ENCODE peak calls at places on chromosomes 11 and 22, in nine cellular contexts. Z is pancreas, I is mucosa of descending colon, R is fibroblast of mammary gland, J is fibroblast of villous mesenchyme, E is cardiac muscle cell, X is kidney epithelial cell, N is PC-9, O is dorsolateral prefrontal cortex. C is an unnamed sample.

GRCh38 chr22:24759765-24760164 is 14.8 kb downstream of the PIWIL3 start:
- DNase-seq in Z (no peak), X (no peak), E (no peak), I (no peak), N (no peak), R (no peak), O (no peak), J (no peak), C (no peak)

GRCh38 chr11:19506803-19507466 is 205.7 kb upstream of the NAV2 start:
- DNase-seq in X (no peak), J (no peak), I (no peak), O (no peak), E (no peak), N (no peak), Z (no peak), R (no peak), C (no peak)

GRCh38 chr11:46121328-46121723 is at the start of gene PHF21A:
- DNase-seq in I (peak), N (peak), X (peak), Z (peak), R (peak), O (peak), E (peak), J (peak), C (peak)

GRCh38 chr11:117361432-117361831 is 33.8 kb downstream of the CEP164 start:
- DNase-seq in X (no peak), N (no peak), O (no peak), R (no peak), I (no peak), E (no peak), Z (no peak), J (no peak), C (no peak)

GRCh38 chr11:119615003-119615878 is 113.8 kb downstream of the NECTIN1 start:
- DNase-seq in I (peak), Z (no peak), X (peak), R (peak), O (peak), N (peak), E (no peak), J (peak), C (peak)

GRCh38 chr11:28090052-28090749 is 17.8 kb downstream of the KIF18A start:
- DNase-seq in Z (no peak), I (no peak), N (no peak), O (no peak), J (peak), R (peak), E (no peak), X (no peak), C (no peak)

GRCh38 chr11:116853461-116854073 is 16.1 kb upstream of the APOA1 start:
- DNase-seq in X (peak), N (peak), J (peak), I (peak), Z (no peak), O (no peak), R (peak), E (no peak), C (peak)

GRCh38 chr22:24156146-24156914 is 25.0 kb upstream of the SUSD2 start:
- DNase-seq in E (peak), R (peak), O (no peak), J (peak), Z (no peak), N (no peak), X (no peak), I (no peak), C (no peak)

GRCh38 chr11:122505304-122506006 is 150.1 kb upstream of the UBASH3B start:
- DNase-seq in R (peak), E (peak), I (peak), O (peak), J (peak), X (peak), N (peak), Z (peak), C (peak)

GRCh38 chr11:96191752-96192151 is 151.2 kb downstream of the MAML2 start:
- DNase-seq in N (no peak), I (no peak), E (no peak), R (no peak), O (no peak), X (no peak), J (no peak), Z (no peak), C (no peak)

GRCh38 chr11:44286911-44287310 is 23.0 kb downstream of the ALX4 start:
- DNase-seq in E (no peak), N (no peak), X (no peak), Z (no peak), R (no peak), I (no peak), O (no peak), J (no peak), C (no peak)

GRCh38 chr22:43313497-43314474 is 29.4 kb downstream of the SCUBE1 start:
- DNase-seq in Z (no peak), J (peak), X (no peak), I (no peak), E (peak), R (peak), O (no peak), N (no peak), C (no peak)

GRCh38 chr11:107563702-107564101 is 1.8 kb downstream of the ALKBH8 start:
- DNase-seq in O (no peak), Z (no peak), J (peak), I (peak), X (no peak), E (peak), N (peak), R (peak), C (peak)

GRCh38 chr22:17882727-17883126 is 108.5 kb upstream of the BID start:
- DNase-seq in E (no peak), Z (no peak), J (no peak), R (no peak), X (no peak), I (no peak), N (no peak), O (no peak), C (no peak)

GRCh38 chr11:72930011-72930410 is 115.8 kb downstream of the ATG16L2 start:
- DNase-seq in I (no peak), E (peak), O (no peak), N (no peak), X (no peak), J (peak), Z (no peak), R (no peak), C (no peak)

GRCh38 chr11:12121011-12121410 is 10.6 kb downstream of the MICAL2 start:
- DNase-seq in O (no peak), E (peak), X (no peak), J (no peak), N (no peak), R (no peak), I (no peak), Z (no peak), C (no peak)

GRCh38 chr22:44245438-44245837 is 64.7 kb downstream of the PARVG start:
- DNase-seq in R (no peak), J (no peak), Z (no peak), N (no peak), O (no peak), I (no peak), X (no peak), E (no peak), C (no peak)

GRCh38 chr11:130522284-130522961 is 74.0 kb downstream of the ADAMTS15 start:
- DNase-seq in R (peak), J (peak), O (peak), E (peak), N (peak), X (peak), I (peak), Z (peak), C (peak)

GRCh38 chr11:119369035-119369925 is 12.2 kb downstream of the USP2 start:
- DNase-seq in X (no peak), N (no peak), R (peak), O (no peak), I (peak), Z (no peak), E (no peak), J (peak), C (no peak)

GRCh38 chr11:44785856-44786606 is 59.3 kb downstream of the TSPAN18 start:
- DNase-seq in I (no peak), J (no peak), E (no peak), N (no peak), O (no peak), R (no peak), Z (no peak), X (no peak), C (no peak)

DNA sequence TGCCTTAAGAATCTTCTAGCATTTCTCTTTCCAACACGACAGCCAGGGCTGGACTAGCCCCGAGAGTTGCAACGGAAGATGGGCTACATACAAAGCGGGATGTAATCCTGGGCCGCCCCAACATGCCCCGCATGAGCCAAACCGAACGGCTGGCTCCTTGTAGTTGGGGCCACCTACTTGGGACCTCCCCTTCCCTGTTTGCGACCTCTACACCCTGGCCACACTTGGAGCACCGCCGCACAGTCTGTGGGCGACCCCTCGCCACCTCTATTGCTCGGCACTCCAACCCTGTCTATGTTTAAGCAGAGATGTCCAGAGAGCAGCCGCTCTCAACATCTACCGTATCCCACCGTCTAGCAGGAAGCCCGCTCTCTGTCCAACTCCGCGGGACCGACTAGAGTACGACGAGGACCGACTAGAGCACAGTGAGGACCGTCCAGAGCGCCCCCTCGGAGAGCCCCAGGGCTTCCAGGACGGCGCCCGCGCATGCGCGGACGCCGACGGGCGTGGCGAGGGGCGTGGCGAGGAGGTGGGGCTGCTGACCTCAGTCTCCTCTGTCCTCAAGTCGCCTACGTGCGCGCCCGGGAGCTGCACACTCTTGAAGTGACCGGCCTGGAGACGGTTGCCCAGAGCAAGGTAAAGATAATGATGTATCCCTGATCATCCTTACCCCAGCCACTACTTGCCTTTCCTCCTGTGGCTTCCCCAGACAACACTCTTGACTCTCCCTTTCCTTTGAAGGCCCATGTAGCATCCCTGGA is 32.3 kb downstream of the NEAT1 start:
- DNase-seq in Z (peak), I (peak), J (peak), E (peak), N (peak), O (peak), X (no peak), R (peak), C (no peak)
- TF ChIP-seq CTCF in Z (no peak), I (no peak), J (peak), E (peak), N (no peak), O (peak), X (no peak), R (no peak), C (peak)

DNA sequence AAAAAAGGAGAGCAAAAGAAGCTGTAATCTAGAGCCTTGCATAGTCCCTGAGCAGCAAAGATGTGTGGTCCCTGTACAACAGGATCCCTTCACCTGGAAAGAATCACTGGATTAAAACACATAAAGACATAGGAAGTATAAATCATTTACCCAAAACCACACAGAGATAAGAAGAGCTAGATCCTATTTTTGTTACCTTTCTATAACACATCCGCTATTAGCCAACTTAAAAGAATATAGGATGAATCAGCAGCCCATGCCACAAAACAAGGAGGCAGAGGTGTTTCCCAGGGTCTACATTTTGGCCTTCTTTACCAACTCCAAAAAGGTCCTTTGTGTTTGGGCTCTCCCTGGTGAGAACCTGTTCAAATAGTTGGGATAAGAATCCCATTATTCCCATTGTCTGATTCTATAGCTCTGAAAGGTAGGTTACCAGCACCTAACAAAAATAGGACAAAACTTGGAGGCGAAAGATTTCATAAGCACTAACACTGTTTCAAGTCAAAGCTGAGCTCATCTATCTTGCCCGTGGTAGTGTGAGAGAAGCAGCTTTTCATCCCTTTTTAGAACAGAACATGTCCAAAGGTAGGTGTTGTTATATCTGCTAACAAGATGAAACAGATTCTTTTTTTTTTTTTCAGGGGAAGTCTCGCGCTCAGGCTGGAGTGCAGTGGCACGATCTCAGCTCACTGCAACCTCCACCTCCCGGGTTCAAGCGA is 26.8 kb downstream of the PAK1 start:
- DNase-seq in I (no peak), E (no peak), X (no peak), R (no peak), O (no peak), Z (no peak), N (no peak), J (no peak), C (no peak)
- H3K4me3 ChIP-seq in I (no peak), E (no peak), X (no peak), R (no peak), O (no peak), Z (no peak), N (no peak), J (no peak), C (no peak)

DNA sequence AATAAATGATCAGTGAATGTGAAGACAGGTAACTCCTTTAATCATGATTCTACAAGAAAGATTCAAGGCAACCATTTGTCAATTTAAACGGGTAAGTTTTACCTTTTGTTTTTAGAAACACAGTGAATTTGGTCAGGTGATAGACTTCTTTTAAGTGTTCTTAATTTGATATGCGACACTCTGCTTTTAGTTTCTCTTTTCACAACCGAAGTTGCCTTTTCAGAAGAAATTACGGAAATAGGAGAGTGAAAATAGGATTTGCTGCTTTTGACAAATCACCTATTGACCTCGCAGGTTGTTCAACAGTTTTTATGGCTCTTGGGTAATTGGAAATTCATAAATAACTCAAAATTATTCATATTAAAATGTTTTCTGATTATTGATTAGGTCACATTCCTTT is 142.1 kb downstream of the CNTN5 start:
- DNase-seq in I (no peak), X (no peak), R (no peak), J (no peak), E (no peak), O (no peak), N (no peak), Z (no peak), C (no peak)
- TF ChIP-seq CTCF in I (no peak), X (no peak), R (no peak), J (no peak), E (no peak), O (no peak), N (no peak), Z (no peak), C (no peak)

GRCh38 chr22:31161386-31161785 is 1.4 kb downstream of the RNF185 start:
- DNase-seq in E (no peak), J (no peak), Z (no peak), O (no peak), N (no peak), I (no peak), X (no peak), R (no peak), C (no peak)
- H3K4me3 ChIP-seq in E (no peak), J (peak), Z (peak), O (peak), N (peak), I (no peak), X (no peak), R (peak), C (peak)